ENCODE peak calls at places on chromosomes 2 and 18, in four cellular contexts. C, J, M and N are unnamed samples.
A peak's percentile ranks its signal among the peaks of the same experiment; 100 is the strongest.

GRCh38 chr2:177264209-177264538 is 353 bp downstream of the NFE2L2 start:
- DNase-seq in C (peak; percentile 61), J (no peak), M (peak; percentile 36), N (peak; percentile 33)

GRCh38 chr2:179373826-179374225 is 109.2 kb upstream of the SESTD1 start:
- DNase-seq in C (no peak), J (no peak), M (no peak), N (no peak)

GRCh38 chr2:33134086-33134763 is 187.5 kb downstream of the LTBP1 start:
- DNase-seq in C (peak; percentile 11), J (peak; percentile 72), M (peak; percentile 99), N (peak; percentile 51)

GRCh38 chr2:172394008-172394407 is 33.4 kb upstream of the ITGA6 start:
- DNase-seq in C (no peak), J (no peak), M (no peak), N (no peak)

GRCh38 chr2:55282110-55282917 is 13.3 kb upstream of the MTIF2 start:
- DNase-seq in C (peak; percentile 82), J (peak; percentile 76), M (peak; percentile 80), N (peak; percentile 24)

GRCh38 chr2:128196026-128196822 is 105.2 kb downstream of the UGGT1 start:
- DNase-seq in C (no peak), J (no peak), M (peak; percentile 81), N (no peak)

GRCh38 chr2:235670974-235671787 is 177.3 kb downstream of the AGAP1 start:
- DNase-seq in C (no peak), J (no peak), M (no peak), N (no peak)

GRCh38 chr2:163775304-163775703 is 39.5 kb upstream of the FIGN start:
- DNase-seq in C (no peak), J (no peak), M (no peak), N (no peak)

GRCh38 chr18:50183556-50183955 is 11.4 kb downstream of the MYO5B start:
- DNase-seq in C (no peak), J (no peak), M (peak; percentile 31), N (no peak)

GRCh38 chr2:232714969-232715368 is 17.8 kb downstream of the GIGYF2 start:
- DNase-seq in C (no peak), J (no peak), M (peak; percentile 18), N (no peak)

GRCh38 chr18:79274823-79275222 is 120.9 kb upstream of the NFATC1 start:
- DNase-seq in C (no peak), J (no peak), M (no peak), N (no peak)

GRCh38 chr2:42961385-42961800 is 169.0 kb upstream of the HAAO start:
- DNase-seq in C (no peak), J (peak; percentile 93), M (no peak), N (no peak)

GRCh38 chr2:84288335-84288734 is 170.7 kb downstream of the SUCLG1 start:
- DNase-seq in C (no peak), J (no peak), M (no peak), N (no peak)

GRCh38 chr2:21163213-21163612 is 39.4 kb downstream of the TDRD15 start:
- DNase-seq in C (no peak), J (no peak), M (no peak), N (no peak)

GRCh38 chr2:174666786-174667369 is 69.3 kb upstream of the WIPF1 start:
- DNase-seq in C (no peak), J (no peak), M (no peak), N (no peak)

GRCh38 chr2:111659361-111660281 is 224.4 kb downstream of the ANAPC1 start:
- DNase-seq in C (no peak), J (peak; percentile 39), M (peak; percentile 85), N (peak; percentile 71)

GRCh38 chr2:1892529-1893250 is 148.4 kb upstream of the PXDN start:
- DNase-seq in C (no peak), J (no peak), M (no peak), N (no peak)

GRCh38 chr2:9690252-9690651 is 59.5 kb upstream of the YWHAQ start:
- DNase-seq in C (no peak), J (no peak), M (peak; percentile 55), N (no peak)

GRCh38 chr18:44342946-44343345 is 337.7 kb upstream of the SETBP1 start:
- DNase-seq in C (no peak), J (no peak), M (no peak), N (no peak)

GRCh38 chr2:226031078-226031937 is 631.8 kb downstream of the NYAP2 start:
- DNase-seq in C (no peak), J (peak; percentile 60), M (peak; percentile 69), N (peak; percentile 63)

GRCh38 chr2:26646986-26647672 is 6.0 kb upstream of the CIB4 start:
- DNase-seq in C (no peak), J (no peak), M (no peak), N (no peak)

GRCh38 chr2:30678410-30679137 is 128.7 kb downstream of the CAPN13 start:
- DNase-seq in C (no peak), J (no peak), M (no peak), N (no peak)

GRCh38 chr18:42190643-42191042 is 235.6 kb downstream of the PIK3C3 start:
- DNase-seq in C (no peak), J (no peak), M (no peak), N (no peak)

GRCh38 chr2:32965523-32966171 is 18.9 kb downstream of the LTBP1 start:
- DNase-seq in C (no peak), J (no peak), M (no peak), N (no peak)

GRCh38 chr2:1741851-1742250 is 2.5 kb downstream of the PXDN start:
- DNase-seq in C (no peak), J (no peak), M (no peak), N (no peak)

GRCh38 chr2:108594132-108594981 is 60.1 kb downstream of the LIMS1 start:
- DNase-seq in C (no peak), J (no peak), M (peak; percentile 93), N (no peak)

GRCh38 chr2:67733517-67733916 is 329.3 kb downstream of the C1D start:
- DNase-seq in C (peak; percentile 10), J (no peak), M (no peak), N (peak; percentile 37)

GRCh38 chr2:65056990-65057375 is 767 bp downstream of the CEP68 start:
- DNase-seq in C (no peak), J (no peak), M (no peak), N (no peak)

GRCh38 chr2:65055427-65056214 is 595 bp upstream of the CEP68 start:
- DNase-seq in C (no peak), J (no peak), M (no peak), N (peak; percentile 57)

GRCh38 chr2:65054749-65055426 is 1.3 kb upstream of the CEP68 start:
- DNase-seq in C (no peak), J (no peak), M (no peak), N (no peak)

GRCh38 chr2:65057391-65058052 is 1.3 kb downstream of the CEP68 start:
- DNase-seq in C (peak; percentile 33), J (no peak), M (peak; percentile 39), N (no peak)

GRCh38 chr2:65056215-65056989 is at the start of gene CEP68:
- DNase-seq in C (peak; percentile 98), J (peak; percentile 97), M (peak; percentile 97), N (peak; percentile 95)
- TF ChIP-seq POLR2A in C (peak; percentile 81), J (peak; percentile 95), M (peak; percentile 80), N (peak; percentile 91)

GRCh38 chr2:73256618-73256922 is 22.5 kb downstream of the CCT7 start:
- DNase-seq in C (no peak), J (no peak), M (no peak), N (no peak)

GRCh38 chr2:73255907-73256617 is 22.0 kb downstream of the CCT7 start:
- DNase-seq in C (no peak), J (no peak), M (no peak), N (no peak)

GRCh38 chr2:73253901-73254300 is 19.8 kb downstream of the CCT7 start:
- DNase-seq in C (peak; percentile 52), J (no peak), M (no peak), N (no peak)

GRCh38 chr2:73254343-73255006 is 20.4 kb downstream of the CCT7 start:
- DNase-seq in C (no peak), J (no peak), M (no peak), N (no peak)

GRCh38 chr2:73255007-73255644 is 21.0 kb downstream of the CCT7 start:
- DNase-seq in C (no peak), J (no peak), M (no peak), N (no peak)
- TF ChIP-seq POLR2A in C (peak; percentile 52), J (no peak), M (no peak), N (no peak)

DNA sequence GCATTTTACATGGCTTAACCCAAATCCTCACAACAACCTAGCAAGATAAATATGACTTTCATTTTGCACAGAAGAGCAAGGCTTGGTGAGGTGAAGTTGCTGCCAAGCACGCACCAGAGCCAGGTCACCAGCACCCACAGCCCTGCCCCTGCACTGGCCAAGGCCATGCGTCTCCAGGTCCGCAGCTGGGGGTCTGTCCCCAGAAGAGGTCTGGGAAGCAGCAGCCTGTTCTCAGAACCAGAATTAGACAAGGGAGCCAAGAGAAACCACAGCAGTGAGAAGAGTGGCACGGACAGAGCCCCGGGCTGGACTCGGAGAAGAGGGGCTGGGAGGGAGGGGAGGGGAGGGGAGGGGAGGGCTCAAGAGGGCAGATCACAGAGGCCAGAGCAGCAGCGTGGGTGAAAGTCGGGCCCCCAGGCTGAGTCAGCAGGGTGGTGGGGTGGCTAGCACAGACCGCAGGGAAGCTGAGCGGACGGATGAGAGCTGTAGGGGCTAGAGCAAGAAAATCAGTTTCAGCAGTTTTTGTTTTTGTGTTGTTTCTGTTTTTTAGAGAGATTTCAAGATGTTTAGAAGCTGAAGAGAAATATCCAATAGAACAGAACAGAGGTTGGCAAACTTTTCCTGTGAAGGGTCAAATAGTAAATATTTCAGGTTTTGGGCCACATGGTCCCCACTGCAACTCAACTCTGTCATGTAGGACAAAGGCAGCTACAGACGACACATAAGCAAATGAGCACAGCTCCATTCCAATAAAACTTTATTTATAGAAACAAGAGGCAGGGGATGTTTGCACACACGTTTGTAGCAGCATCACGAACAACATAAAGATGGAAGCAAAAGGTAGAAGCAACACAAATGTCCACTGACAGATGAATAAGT is 7.4 kb upstream of the MTERF4 start:
- DNase-seq in C (no peak), J (no peak), M (no peak), N (no peak)
- TF ChIP-seq POLR2A in C (no peak), J (no peak), M (no peak), N (no peak)

GRCh38 chr2:120472891-120473309 is 127.0 kb downstream of the INHBB start:
- DNase-seq in C (no peak), J (peak; percentile 1), M (no peak), N (no peak)

GRCh38 chr2:120474486-120474885 is 128.6 kb downstream of the INHBB start:
- DNase-seq in C (no peak), J (peak; percentile 5), M (no peak), N (no peak)

GRCh38 chr2:120472031-120472430 is 126.1 kb downstream of the INHBB start:
- DNase-seq in C (no peak), J (no peak), M (no peak), N (no peak)

GRCh38 chr2:120476141-120476540 is 130.2 kb downstream of the INHBB start:
- DNase-seq in C (no peak), J (no peak), M (no peak), N (no peak)

DNA sequence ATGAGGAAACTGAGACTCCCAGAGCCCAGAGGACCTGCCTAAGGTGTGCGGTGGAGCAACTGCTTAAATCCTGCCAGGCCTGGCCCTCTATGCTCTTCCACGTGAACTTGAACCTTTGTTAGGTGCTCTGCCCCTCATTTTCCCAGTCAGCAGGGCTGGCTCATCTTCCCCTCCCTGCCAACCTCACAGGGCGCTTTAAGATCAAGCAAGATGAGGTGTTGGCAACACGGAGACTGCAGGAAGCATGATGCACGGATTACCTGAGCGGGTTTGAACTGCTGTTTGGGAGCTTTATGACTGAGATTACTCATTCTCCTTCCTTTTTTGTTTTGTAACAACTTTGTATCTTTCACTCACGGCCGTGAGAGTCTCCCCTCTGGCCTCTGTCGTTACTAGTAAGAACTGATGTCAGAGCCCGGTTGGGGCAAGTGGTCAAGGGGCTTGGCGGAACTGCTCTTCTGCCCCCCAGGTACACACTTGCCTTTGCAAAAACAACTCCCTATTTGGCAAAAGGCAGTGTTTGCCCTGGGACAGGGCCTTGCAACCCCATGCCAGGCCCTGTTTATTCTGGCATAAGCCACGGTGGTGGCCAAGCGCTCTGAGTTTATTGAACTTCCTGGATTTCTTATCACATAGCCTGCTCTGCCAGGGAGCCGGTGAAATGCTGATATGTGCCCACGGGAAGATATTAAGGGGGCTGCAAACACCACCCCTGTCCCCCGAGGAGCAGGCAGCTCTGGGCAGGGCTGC is 127.8 kb downstream of the INHBB start:
- DNase-seq in C (no peak), J (peak; percentile 14), M (no peak), N (no peak)
- TF ChIP-seq POLR2A in C (no peak), J (no peak), M (no peak), N (no peak)